ENCODE peak calls at places on chromosomes 2 and 18, in eight cellular contexts. W, K, S, Y, Q, F, I and H are unnamed samples.

GRCh38 chr2:109545828-109546713 is 67.7 kb downstream of the SEPTIN10 start:
- DNase-seq in W (no peak), K (no peak), S (peak; percentile 52), Y (peak; percentile 69), Q (peak; percentile 55), F (peak; percentile 63), I (peak; percentile 84), H (peak; percentile 38)

GRCh38 chr2:119242276-119243119 is 18.9 kb downstream of the STEAP3 start:
- DNase-seq in W (no peak), K (no peak), S (no peak), Y (no peak), Q (no peak), F (no peak), I (no peak), H (no peak)

GRCh38 chr2:157809212-157809611 is 66.9 kb downstream of the ACVR1 start:
- DNase-seq in W (no peak), K (no peak), S (no peak), Y (no peak), Q (no peak), F (no peak), I (no peak), H (no peak)

GRCh38 chr2:204628926-204629661 is 83.8 kb downstream of the PARD3B start:
- DNase-seq in W (no peak), K (no peak), S (no peak), Y (no peak), Q (no peak), F (no peak), I (no peak), H (no peak)

GRCh38 chr2:73101626-73102256 is 11.0 kb downstream of the RAB11FIP5 start:
- DNase-seq in W (no peak), K (no peak), S (no peak), Y (no peak), Q (no peak), F (no peak), I (no peak), H (peak; percentile 8)

GRCh38 chr18:54717673-54718435 is 110.4 kb upstream of the RAB27B start:
- DNase-seq in W (peak; percentile 26), K (peak; percentile 2), S (no peak), Y (no peak), Q (no peak), F (no peak), I (no peak), H (no peak)

GRCh38 chr2:65779021-65779420 is 346.6 kb upstream of the SPRED2 start:
- DNase-seq in W (no peak), K (no peak), S (no peak), Y (no peak), Q (no peak), F (no peak), I (no peak), H (no peak)

GRCh38 chr2:129443235-129443884 is 536.1 kb upstream of the RAB6C start:
- DNase-seq in W (no peak), K (no peak), S (no peak), Y (no peak), Q (no peak), F (no peak), I (no peak), H (no peak)

GRCh38 chr2:215138466-215138865 is at the start of gene ABCA12:
- DNase-seq in W (no peak), K (no peak), S (no peak), Y (no peak), Q (no peak), F (no peak), I (no peak), H (no peak)

GRCh38 chr2:153163055-153163454 is 315.5 kb downstream of the RPRM start:
- DNase-seq in W (no peak), K (no peak), S (peak; percentile 9), Y (peak; percentile 56), Q (peak; percentile 19), F (peak; percentile 76), I (no peak), H (no peak)

GRCh38 chr18:789397-789796 is 22.6 kb downstream of the YES1 start:
- DNase-seq in W (no peak), K (no peak), S (no peak), Y (no peak), Q (no peak), F (no peak), I (no peak), H (no peak)

GRCh38 chr2:60745330-60745729 is 10.7 kb upstream of the PAPOLG start:
- DNase-seq in W (no peak), K (no peak), S (no peak), Y (no peak), Q (no peak), F (no peak), I (no peak), H (no peak)

GRCh38 chr2:215355801-215356200 is 43.9 kb downstream of the ATIC start:
- DNase-seq in W (no peak), K (no peak), S (no peak), Y (no peak), Q (no peak), F (no peak), I (no peak), H (no peak)

GRCh38 chr2:172234716-172235661 is 132.3 kb upstream of the DLX2 start:
- DNase-seq in W (no peak), K (peak; percentile 83), S (no peak), Y (no peak), Q (no peak), F (peak; percentile 56), I (no peak), H (peak; percentile 11)

GRCh38 chr18:23154823-23155517 is 19.7 kb downstream of the CABLES1 start:
- DNase-seq in W (no peak), K (no peak), S (no peak), Y (no peak), Q (no peak), F (no peak), I (no peak), H (no peak)

GRCh38 chr2:1993711-1994682 is 249.7 kb upstream of the PXDN start:
- DNase-seq in W (no peak), K (no peak), S (no peak), Y (no peak), Q (no peak), F (no peak), I (no peak), H (no peak)

GRCh38 chr2:219387284-219388126 is at the start of gene DNPEP:
- DNase-seq in W (peak; percentile 83), K (peak; percentile 99), S (peak; percentile 94), Y (peak; percentile 94), Q (peak; percentile 83), F (peak; percentile 86), I (peak; percentile 98), H (peak; percentile 95)
- TF ChIP-seq POLR2A in W (peak; percentile 11), K (peak; percentile 50), S (peak; percentile 42), Y (peak; percentile 17), Q (peak; percentile 58), F (peak; percentile 52), I (peak; percentile 21), H (no peak)

DNA sequence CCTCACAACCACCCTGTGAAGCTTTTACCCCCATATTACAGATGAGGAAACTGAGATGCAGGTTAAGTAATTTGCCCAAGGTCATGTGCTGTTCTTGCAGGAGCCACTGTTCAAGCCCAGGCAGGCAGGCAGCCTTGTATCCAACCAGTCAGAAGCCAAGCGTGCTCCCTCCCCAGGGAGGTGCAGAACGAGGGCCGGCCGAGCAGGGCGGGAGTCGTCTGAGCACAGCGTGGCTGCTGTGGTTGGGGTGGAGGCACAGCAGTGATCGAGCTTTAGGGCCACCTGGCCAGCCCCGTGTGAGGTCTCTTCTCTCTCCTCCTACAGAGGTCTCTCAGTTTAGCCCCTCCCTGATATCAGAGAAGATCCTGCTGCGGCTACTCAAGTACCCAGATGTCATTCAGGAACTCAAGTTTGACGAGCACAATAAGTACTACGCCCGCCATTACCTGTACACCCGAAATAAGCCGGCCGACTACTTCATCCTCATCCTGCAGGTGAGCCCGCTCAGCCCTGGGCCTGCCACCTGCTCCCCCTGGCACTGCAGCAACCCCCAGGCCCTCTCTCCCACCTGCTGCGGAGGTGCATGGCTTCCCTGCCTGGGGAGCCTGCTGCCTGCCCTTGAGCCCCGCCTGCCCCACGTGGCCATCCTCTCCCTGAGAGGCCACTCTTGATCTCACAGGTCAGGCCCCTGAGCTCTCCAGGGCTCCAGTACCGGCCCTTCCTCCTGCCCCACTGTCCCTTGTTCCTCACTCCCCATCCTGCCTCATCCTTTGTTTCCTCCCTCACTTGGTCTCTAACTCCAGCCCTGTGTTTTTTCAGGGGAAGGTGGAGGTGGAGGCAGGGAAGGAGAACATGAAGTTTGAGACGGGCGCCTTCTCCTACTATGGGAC is 17.1 kb upstream of the CNNM3 start:
- DNase-seq in W (no peak), K (no peak), S (no peak), Y (no peak), Q (no peak), F (no peak), I (peak; percentile 59), H (no peak)
- TF ChIP-seq POLR2A in W (no peak), K (no peak), S (no peak), Y (no peak), Q (no peak), F (no peak), I (no peak), H (no peak)

DNA sequence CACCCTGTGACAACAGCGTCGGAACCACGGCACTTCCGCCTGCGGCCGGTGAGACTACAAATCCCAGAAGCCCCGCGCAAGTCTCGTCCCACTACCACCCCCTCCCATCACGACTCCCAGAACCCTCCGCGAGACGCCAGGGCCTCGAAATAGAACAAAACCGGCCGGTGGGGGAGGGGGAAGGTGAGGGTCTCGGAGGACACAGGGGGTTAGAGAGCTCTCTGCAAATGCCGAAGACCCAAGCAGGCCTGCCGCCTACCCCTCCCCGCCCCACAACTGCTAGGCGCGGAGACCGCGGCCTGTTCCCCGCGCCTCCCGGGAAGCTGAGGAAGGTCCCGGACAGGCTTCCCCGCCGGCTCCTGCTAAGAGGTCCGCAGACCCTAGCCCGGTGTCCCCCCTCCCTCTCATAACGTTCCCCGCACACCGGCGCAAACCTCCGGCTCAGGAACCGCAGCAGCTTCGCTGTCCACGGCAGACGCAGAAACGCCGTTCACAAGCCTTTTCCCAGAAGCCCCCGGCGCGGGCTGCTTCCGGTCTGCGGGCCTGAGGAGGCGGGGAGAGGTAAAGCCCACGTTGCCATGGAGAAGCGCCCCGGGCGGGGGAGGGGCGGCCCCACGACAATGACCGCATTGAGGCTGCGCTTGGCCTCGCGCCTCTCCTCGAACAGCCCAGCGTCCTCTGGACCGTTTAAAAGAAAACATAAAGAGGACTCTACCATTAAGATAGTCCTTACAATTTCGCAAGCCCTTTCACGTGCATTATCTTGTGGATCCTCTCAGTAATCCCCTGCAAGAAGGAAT is at the start of gene ZNF24:
- DNase-seq in W (peak; percentile 66), K (peak; percentile 99), S (peak; percentile 95), Y (peak; percentile 90), Q (peak; percentile 95), F (peak; percentile 91), I (peak; percentile 98), H (peak; percentile 98)
- TF ChIP-seq POLR2A in W (peak; percentile 68), K (peak; percentile 47), S (peak; percentile 69), Y (peak; percentile 49), Q (peak; percentile 83), F (peak; percentile 78), I (peak; percentile 66), H (no peak)

DNA sequence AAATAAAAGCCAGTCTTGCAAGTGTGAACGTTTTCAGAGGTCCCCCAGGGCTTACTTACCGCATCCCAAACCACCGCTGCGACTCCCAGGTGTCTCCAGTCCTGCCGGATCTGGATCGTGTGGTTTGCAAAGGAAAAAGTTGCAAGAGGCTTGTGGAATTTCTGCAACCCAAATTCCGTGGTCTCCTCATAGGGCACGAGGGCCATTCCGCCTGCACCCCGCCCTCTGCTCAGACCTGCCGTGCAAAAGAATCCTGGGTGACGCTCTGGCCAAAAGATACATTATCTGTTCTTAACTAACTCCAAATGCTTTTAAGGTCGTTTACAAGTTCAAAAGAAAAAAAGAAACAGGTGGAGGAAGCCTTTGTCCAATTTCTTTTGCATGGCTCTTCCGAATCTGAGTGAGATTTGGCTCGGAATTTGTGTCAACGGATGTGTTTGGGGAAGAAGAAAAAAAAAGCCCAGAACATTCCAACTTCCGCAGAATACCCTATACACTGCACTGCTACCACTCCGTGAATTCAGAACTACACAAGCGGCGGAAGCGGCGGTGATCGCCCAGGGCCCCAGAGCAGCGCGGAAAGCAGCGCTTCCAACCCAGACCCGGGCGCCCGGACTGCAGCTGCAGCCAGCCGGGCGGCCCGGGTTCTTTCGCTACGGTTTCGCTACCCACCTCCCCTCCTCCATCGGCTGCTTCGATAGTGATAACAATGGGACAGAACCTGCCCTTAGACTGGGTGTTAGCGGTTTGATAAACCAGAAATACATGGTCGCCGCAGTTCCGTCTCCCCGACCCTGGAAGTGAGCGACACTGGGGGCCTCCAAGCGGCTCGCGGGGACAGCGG is 802 bp downstream of the METTL21A start:
- DNase-seq in W (peak; percentile 30), K (peak; percentile 92), S (peak; percentile 68), Y (peak; percentile 54), Q (peak; percentile 54), F (peak; percentile 64), I (peak; percentile 78), H (peak; percentile 75)
- TF ChIP-seq POLR2A in W (peak; percentile 43), K (peak; percentile 40), S (peak; percentile 53), Y (peak; percentile 50), Q (no peak), F (peak; percentile 59), I (no peak), H (no peak)